ENCODE peak calls at places on chromosomes 16 and 17, in four cellular contexts. G is B cell; N is CD4-positive, alpha-beta T cell; E is MM.1S. B is an unnamed sample.

GRCh38 chr17:7842380-7842949 is 8.4 kb downstream of the KDM6B start:
- DNase-seq in E (peak; percentile 74), G (peak; percentile 90), N (peak; percentile 97), B (no peak)

GRCh38 chr16:84751947-84752346 is 52.1 kb downstream of the USP10 start:
- DNase-seq in N (no peak), E (peak; percentile 33), G (no peak), B (no peak)

GRCh38 chr17:79992657-79993389 is 42.8 kb downstream of the TBC1D16 start:
- DNase-seq in E (no peak), G (no peak), N (no peak), B (no peak)

GRCh38 chr17:9071921-9072503 is 50.7 kb downstream of the NTN1 start:
- DNase-seq in G (no peak), N (no peak), E (no peak), B (no peak)

GRCh38 chr17:75695141-75695829 is 26.0 kb upstream of the ITGB4 start:
- DNase-seq in E (no peak), N (no peak), G (no peak), B (no peak)

GRCh38 chr17:42325026-42325425 is 36.7 kb downstream of the STAT5A start:
- DNase-seq in E (no peak), G (no peak), N (no peak), B (no peak)

GRCh38 chr17:2837147-2837561 is 40.9 kb downstream of the RAP1GAP2 start:
- DNase-seq in N (peak; percentile 30), E (peak; percentile 66), G (peak; percentile 82), B (no peak)

GRCh38 chr17:9020096-9020823 is 1.1 kb upstream of the NTN1 start:
- DNase-seq in N (no peak), E (no peak), G (peak; percentile 51), B (no peak)

DNA sequence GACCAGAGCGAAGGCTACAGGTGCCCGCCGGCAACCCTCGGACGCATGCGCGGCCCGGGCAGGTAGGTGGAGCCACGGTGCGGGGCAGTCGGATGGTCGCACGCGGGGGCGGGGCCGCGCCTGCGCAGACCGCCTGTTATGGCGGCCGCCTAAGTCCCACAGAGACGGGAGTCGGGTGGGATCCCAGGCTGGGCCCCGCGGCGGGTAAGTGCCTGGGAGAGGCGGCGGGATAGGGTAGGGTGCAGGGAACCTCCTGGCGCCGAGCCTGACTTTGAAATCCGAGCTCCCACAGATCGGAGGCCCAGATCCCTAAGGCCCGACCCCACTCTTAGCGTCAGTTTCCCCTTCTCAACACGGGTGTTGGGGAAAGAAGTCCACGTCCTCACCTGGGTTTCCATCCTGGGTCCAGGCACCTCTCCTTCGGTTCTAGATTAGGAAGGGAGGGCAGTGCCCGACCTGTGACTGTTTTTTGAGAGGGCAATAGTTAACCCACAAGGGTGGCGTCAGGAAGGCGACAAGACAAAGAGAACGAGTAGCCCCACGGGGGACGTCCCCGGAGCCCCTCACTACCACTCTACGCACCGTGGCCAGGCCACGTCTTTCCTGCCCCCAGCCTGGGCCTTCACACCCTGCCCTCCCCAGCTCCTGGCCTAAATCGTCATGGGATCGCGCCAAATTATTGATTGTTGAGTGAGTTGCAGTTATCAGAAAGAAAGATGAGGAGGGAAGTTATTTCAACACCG is at the start of gene METTL22:
- DNase-seq in G (peak; percentile 99), E (peak; percentile 88), N (peak; percentile 85), B (peak; percentile 93)
- TF ChIP-seq CTCF in G (no peak), E (no peak), N (no peak), B (no peak)

GRCh38 chr17:19377602-19378415 is 489 bp upstream of the MAPK7 start:
- DNase-seq in N (peak; percentile 88), G (peak; percentile 99), E (peak; percentile 98), B (peak; percentile 99)
- TF ChIP-seq CTCF in N (no peak), G (no peak), E (no peak), B (no peak)

DNA sequence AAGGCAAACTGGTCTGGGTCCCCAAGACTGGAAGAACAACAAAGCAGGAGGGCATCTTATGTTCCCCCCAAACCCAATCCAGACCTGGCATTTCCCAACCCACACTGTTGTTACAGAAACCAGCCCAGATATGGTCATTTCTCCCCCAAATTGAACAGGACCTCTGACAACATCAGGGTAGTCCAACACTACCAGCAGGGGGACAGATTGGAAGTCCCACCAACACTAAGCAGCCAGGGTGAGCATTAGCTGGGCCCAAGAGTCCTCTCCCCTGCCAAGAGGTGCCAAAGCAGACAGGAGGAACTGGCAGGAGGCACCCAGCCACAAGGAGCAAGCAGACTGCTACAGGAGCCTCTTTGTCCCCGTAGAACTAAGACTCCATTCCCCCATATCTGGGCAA is 29.3 kb upstream of the CNEP1R1 start:
- DNase-seq in E (no peak), N (no peak), G (no peak), B (no peak)
- TF ChIP-seq CTCF in E (no peak), N (no peak), G (no peak), B (no peak)

GRCh38 chr16:27446721-27447120 is 44.7 kb downstream of the IL21R start:
- DNase-seq in E (no peak), G (peak; percentile 83), N (peak; percentile 85), B (no peak)

GRCh38 chr16:27448531-27449433 is 46.8 kb downstream of the IL21R start:
- DNase-seq in N (no peak), G (no peak), E (no peak), B (no peak)

GRCh38 chr16:27444470-27444869 is 42.5 kb downstream of the IL21R start:
- DNase-seq in E (no peak), N (no peak), G (no peak), B (no peak)

GRCh38 chr16:27444015-27444414 is 42.0 kb downstream of the IL21R start:
- DNase-seq in G (no peak), N (no peak), E (no peak), B (no peak)

DNA sequence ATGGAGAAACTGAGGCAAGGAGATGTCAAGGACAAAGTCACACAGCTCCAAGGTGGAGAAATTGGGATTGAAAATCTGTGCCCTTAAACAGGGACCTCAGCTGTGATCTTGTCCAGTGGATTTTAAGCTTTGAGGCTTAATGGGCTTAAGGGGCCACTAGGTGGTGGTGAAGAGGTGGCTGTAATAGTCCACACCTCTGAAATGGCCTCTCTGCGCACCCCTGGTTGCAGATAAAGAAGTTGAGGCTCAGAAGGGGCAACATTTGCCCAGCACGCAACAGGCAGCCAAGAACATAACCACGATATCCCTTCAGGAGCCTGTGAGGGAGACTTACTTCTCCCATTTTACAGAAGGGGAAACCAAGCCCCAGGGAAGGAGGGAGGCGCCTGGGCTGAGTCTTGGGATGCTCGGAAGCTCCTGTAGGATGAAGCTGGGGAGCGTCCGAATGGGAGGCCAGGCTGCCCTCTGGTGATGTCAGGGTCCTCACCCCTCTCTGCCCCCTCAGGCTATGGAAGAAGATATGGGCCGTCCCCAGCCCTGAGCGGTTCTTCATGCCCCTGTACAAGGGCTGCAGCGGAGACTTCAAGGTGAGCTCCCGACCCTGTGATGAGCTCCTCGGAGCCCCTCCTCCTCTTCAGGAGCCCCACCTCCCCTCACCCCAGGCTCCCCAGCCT is 43.7 kb downstream of the IL21R start:
- DNase-seq in G (no peak), N (no peak), E (no peak), B (no peak)
- TF ChIP-seq CTCF in G (no peak), N (no peak), E (no peak), B (no peak)

GRCh38 chr17:73841431-73842060 is 197.3 kb upstream of the SDK2 start:
- DNase-seq in G (no peak), N (peak; percentile 13), E (no peak), B (no peak)
- TF ChIP-seq CTCF in G (no peak), N (peak; percentile 71), E (no peak), B (peak; percentile 41)

DNA sequence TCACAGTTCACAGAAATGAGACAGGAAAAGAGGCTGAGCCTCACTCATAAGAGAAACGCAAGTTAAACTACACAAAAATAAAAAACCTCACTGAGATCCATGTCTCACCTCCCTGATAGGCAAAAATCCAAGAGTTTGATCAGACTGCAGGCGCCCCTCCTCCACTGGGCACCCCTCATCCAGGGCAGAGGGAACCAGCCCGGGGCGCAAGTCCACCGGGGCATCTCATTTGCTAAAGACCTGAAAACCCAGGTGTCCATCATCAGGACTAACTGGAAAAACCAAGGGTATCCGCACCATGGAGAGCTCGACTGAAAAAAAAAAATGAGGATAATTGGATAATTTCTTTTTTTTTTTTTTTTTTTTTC is 2.6 kb downstream of the HBZ start:
- DNase-seq in N (no peak), E (no peak), G (no peak), B (no peak)
- TF ChIP-seq CTCF in N (no peak), E (no peak), G (no peak), B (no peak)

DNA sequence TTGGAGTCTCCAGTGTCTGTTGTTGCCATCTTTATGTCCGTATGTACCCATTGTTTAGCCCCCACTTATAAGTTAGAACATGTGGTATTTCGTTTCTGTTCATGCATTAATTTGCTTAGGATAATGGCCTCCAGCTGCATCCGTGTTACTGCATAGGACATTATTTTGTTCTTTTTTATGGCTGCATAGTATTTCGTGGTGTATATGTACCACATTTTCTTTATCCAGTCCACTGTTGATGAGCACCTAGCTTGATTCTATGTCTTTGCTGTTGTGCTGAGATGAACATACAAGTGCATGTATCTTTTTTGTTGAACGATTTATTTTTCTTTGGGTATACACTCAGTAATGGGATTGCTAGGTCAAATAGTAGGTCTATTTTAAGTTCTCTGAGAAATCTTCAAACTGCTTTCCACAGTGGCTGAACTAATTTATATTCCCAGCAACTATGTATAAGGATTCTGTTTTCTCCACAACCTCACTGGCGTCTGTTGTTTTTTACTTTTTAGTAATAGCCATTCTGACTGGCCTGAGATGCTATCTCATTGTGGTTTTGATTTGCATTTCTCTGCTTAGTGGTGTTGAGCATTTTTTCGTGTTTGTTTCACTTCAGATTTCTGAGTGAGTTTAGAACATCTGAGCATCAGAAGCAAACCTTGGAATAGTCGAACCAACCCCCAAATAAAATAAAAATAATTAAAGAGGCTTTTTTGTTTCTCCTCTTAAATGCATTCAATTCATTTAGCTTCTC is 304.7 kb downstream of the ZFHX3 start:
- DNase-seq in E (peak; percentile 33), G (no peak), N (no peak), B (no peak)
- TF ChIP-seq CTCF in E (no peak), G (no peak), N (no peak), B (no peak)

DNA sequence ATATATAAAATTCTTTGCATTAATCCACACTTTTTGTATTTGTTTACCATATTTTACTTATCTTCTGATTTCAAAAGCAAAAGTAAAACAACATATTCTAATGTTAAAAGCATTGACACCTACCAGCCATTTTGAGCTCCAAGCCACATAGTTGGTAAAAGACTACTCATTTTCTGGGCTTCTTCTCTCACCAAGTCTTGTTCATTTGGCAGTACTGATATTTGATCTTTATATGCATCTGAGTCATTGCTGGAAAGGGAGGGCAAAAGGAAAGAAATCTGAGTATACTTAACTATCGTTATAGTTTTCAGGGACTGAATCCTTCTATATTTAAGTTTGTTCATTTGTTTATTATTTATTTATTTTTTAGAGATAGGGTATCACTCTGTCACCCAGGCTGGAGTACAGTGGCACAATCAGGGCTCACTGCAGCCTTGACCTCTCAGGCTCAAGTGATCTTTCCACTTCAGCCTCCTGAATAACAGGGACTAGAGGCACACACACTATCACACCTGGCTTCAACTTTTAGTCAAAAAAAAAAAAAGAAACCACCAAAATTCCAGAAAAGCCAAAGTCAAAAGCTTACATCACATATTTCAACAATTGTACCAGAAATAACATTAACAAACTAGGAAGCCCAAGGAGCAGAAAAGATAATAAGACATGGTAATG is 121.0 kb upstream of the TOB1 start:
- DNase-seq in E (no peak), N (no peak), G (no peak), B (no peak)
- TF ChIP-seq CTCF in E (no peak), N (no peak), G (no peak), B (no peak)

GRCh38 chr16:87949071-87949744 is 2.0 kb upstream of the BANP start:
- DNase-seq in E (no peak), G (no peak), N (no peak), B (no peak)
- TF ChIP-seq CTCF in E (no peak), G (no peak), N (no peak), B (no peak)

B was measured in progenitor cell of endocrine pancreas.